ENCODE peak calls at places on chromosomes 6 and 20, in seven cellular contexts. L is K562, Y is endothelial cell of umbilical vein, Z is OCI-LY7, G is kidney, S is dorsolateral prefrontal cortex, T is AG04450. C is an unnamed sample.

GRCh38 chr20:33791959-33792597 is 19.1 kb upstream of the CHMP4B start:
- DNase-seq in L (peak; percentile 76), Y (peak; percentile 61), Z (peak; percentile 59), G (peak; percentile 78), S (no peak), T (no peak), C (no peak)

GRCh38 chr6:44333942-44334341 is 8.5 kb upstream of the SPATS1 start:
- DNase-seq in L (no peak), Y (no peak), Z (no peak), G (no peak), S (no peak), T (no peak), C (no peak)

GRCh38 chr6:146972526-146972925 is 231.7 kb upstream of the STXBP5 start:
- DNase-seq in L (no peak), Y (no peak), Z (no peak), G (no peak), S (no peak), T (no peak), C (no peak)

GRCh38 chr20:34558320-34559202 is at the start of gene MAP1LC3A:
- DNase-seq in L (peak; percentile 64), Y (peak; percentile 93), Z (no peak), G (peak; percentile 98), S (peak; percentile 95), T (peak; percentile 88), C (peak; percentile 37)

GRCh38 chr20:57973886-57974285 is 254.6 kb downstream of the ANKRD60 start:
- DNase-seq in L (no peak), Y (no peak), Z (no peak), G (no peak), S (no peak), T (no peak), C (no peak)

GRCh38 chr6:142155895-142156757 is 9.1 kb downstream of the VTA1 start:
- DNase-seq in L (peak; percentile 24), Y (peak; percentile 76), Z (peak; percentile 59), G (no peak), S (no peak), T (no peak), C (no peak)

GRCh38 chr6:26216015-26216885 is 129.0 kb downstream of the HFE start:
- DNase-seq in L (peak; percentile 86), Y (peak; percentile 99), Z (peak; percentile 98), G (no peak), S (no peak), T (peak; percentile 99), C (peak; percentile 99)

GRCh38 chr6:14417377-14417776 is 299.8 kb downstream of the CD83 start:
- DNase-seq in L (no peak), Y (no peak), Z (no peak), G (no peak), S (no peak), T (no peak), C (no peak)

GRCh38 chr6:81553246-81553645 is 199.2 kb downstream of the TENT5A start:
- DNase-seq in L (no peak), Y (no peak), Z (no peak), G (no peak), S (no peak), T (no peak), C (no peak)

GRCh38 chr6:36800223-36801095 is 38.8 kb downstream of the CPNE5 start:
- DNase-seq in L (no peak), Y (no peak), Z (no peak), G (no peak), S (no peak), T (no peak), C (no peak)

GRCh38 chr6:7559651-7560385 is 18.3 kb downstream of the DSP start:
- DNase-seq in L (no peak), Y (no peak), Z (no peak), G (no peak), S (no peak), T (no peak), C (no peak)

GRCh38 chr20:59412251-59412650 is 111.8 kb downstream of the EDN3 start:
- DNase-seq in L (no peak), Y (no peak), Z (no peak), G (no peak), S (no peak), T (no peak), C (no peak)

GRCh38 chr20:59413326-59413865 is 113.0 kb downstream of the EDN3 start:
- DNase-seq in L (no peak), Y (no peak), Z (no peak), G (no peak), S (no peak), T (no peak), C (no peak)

GRCh38 chr20:59411191-59411988 is 111.0 kb downstream of the EDN3 start:
- DNase-seq in L (no peak), Y (no peak), Z (no peak), G (no peak), S (no peak), T (no peak), C (no peak)

GRCh38 chr20:59415224-59415623 is 114.8 kb downstream of the EDN3 start:
- DNase-seq in L (no peak), Y (no peak), Z (no peak), G (no peak), S (no peak), T (no peak), C (no peak)

DNA sequence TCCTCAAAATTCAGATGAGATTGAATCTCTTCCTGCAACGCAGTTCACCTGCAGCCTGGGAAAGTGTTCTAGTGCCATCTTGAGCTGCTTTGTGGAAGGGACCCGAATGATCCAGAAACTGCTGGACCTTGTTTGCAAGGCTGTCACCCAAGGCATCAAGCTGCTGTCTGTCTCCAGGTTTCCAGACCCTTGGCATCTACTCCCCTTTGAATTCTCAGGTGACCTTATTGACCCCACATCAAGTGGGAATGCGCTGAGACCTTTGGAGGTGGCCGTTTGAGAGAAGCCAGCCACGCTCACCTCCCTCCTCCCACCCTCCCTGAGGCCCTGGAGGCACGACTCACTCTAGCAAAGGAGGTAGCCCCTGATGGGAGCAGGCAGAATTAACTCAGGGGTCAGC is 112.5 kb downstream of the EDN3 start:
- DNase-seq in L (no peak), Y (no peak), Z (peak; percentile 5), G (no peak), S (no peak), T (no peak), C (no peak)
- TF ChIP-seq CTCF in L (no peak), Y (no peak), Z (no peak), G (no peak), S (no peak), T (no peak), C (no peak)

DNA sequence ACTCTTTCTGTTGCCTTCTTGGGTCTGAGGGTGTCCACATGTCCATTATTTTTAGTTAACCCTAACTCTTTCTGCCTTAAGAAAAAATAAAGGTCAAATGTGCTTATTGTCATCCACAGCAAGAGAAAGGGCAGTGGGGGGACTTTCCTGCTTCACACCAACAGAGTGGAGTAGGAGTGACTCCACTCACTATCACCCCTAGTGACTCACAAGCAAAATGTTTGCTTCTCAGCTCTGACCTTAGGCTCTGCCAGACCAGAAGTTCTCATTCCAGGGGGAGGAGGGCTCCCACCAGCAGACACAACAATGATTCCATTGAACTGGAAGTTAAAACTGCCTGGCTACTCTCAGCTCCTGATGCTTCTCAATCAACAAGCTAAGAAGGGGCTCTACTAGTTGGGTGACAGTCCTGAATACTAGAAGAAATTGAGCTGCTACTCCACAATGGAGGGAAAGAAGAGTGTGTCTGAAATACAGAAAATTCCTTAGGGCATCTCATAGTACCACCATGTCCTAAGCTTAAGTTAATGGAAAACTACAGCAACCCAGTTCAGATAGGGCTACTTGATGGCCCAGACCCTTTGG is 83.9 kb upstream of the AFDN start:
- DNase-seq in L (no peak), Y (no peak), Z (no peak), G (no peak), S (no peak), T (no peak), C (no peak)
- TF ChIP-seq CTCF in L (peak; percentile 15), Y (no peak), Z (peak; percentile 16), G (no peak), S (no peak), T (no peak), C (no peak)

GRCh38 chr20:43096471-43096870 is 93.2 kb downstream of the PTPRT start:
- DNase-seq in L (no peak), Y (no peak), Z (no peak), G (no peak), S (peak; percentile 75), T (no peak), C (no peak)

DNA sequence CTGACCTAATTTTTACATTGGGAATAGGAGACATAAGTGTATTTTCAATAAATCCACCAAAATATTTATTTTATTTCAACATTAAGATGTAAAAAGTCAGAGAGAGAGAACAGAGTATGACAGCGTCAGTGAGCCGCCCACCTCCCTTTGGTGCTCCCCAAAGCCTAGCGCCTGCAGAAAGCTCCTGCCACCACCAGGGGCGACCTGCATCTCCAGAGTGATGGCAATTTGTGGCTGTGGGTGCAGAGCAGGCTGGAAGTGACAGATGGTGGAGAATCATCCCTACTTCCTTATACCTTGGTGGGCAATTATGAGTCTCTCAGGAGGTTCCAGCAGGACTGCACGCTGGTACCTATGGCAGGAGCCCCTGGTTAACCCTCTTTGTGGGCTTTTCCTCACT is 87.3 kb downstream of the PTPRT start:
- DNase-seq in L (peak; percentile 54), Y (no peak), Z (peak; percentile 7), G (no peak), S (no peak), T (no peak), C (no peak)
- TF ChIP-seq CTCF in L (peak; percentile 64), Y (no peak), Z (peak; percentile 62), G (no peak), S (no peak), T (no peak), C (peak; percentile 38)

GRCh38 chr20:37396520-37397075 is 50.7 kb downstream of the SRC start:
- DNase-seq in L (peak; percentile 70), Y (no peak), Z (no peak), G (peak; percentile 53), S (no peak), T (no peak), C (no peak)

GRCh38 chr20:37397076-37397953 is 51.4 kb downstream of the SRC start:
- DNase-seq in L (peak; percentile 66), Y (no peak), Z (no peak), G (peak; percentile 37), S (no peak), T (no peak), C (no peak)

GRCh38 chr20:37401282-37401929 is 55.5 kb downstream of the SRC start:
- DNase-seq in L (no peak), Y (no peak), Z (no peak), G (no peak), S (no peak), T (no peak), C (no peak)

GRCh38 chr20:37397954-37398749 is 52.2 kb downstream of the SRC start:
- DNase-seq in L (no peak), Y (no peak), Z (no peak), G (no peak), S (no peak), T (no peak), C (no peak)

DNA sequence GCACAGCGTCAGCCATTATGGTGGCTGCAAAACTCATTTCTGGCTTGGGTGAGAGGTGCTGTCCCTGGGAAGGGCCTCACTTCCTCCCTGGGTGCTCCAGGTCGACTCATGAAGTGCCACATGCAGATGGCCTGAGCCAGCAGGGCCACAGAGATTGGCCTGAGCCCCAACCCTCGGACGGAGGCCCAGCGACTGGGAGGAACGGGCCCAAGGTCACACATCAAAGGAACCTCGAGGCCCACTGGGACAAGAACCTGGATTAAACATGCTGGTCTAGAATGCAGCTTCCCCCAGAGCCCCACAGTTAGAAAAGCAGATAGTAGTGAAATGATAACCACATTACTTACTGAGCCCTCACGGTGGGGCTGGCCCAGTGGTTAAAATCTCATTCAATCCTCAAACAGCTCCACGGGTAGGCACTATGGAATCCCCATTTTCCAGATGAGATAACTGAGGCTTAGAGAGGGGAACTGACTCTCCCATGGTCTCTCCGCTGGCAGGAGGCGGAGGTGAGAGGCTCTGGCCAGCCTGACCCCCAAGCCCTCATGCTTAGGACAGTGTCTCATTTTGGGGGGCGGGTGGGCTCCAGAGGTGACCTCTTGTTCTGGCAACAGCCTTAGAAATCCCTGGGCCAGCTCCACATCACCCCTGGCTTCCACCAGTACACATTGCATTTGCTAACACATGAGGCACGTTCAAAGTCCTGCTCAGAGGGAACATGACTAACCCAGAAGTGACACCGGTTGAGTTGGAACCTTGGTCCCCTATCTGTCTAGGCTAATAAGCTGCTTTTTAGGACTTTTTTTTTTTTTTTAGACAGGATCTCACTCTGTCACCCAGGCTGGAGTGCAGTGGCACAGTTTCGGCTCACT is 53.0 kb downstream of the SRC start:
- DNase-seq in L (no peak), Y (no peak), Z (no peak), G (no peak), S (no peak), T (no peak), C (no peak)
- TF ChIP-seq CTCF in L (peak; percentile 21), Y (no peak), Z (no peak), G (no peak), S (no peak), T (no peak), C (no peak)

C was measured in GM12864.